ENCODE peak calls at places on chromosome 12, in six cellular contexts. R, E, A, Z, H and J are unnamed samples.

GRCh38 chr12:92158711-92159534 is 13.3 kb upstream of the BTG1 start:
- DNase-seq in R (no peak), E (no peak), A (no peak), Z (no peak), H (no peak), J (no peak)

GRCh38 chr12:53492830-53493609 is 6.2 kb downstream of the MAP3K12 start:
- DNase-seq in R (peak; percentile 94), E (peak; percentile 95), A (peak; percentile 86), Z (peak; percentile 96), H (peak; percentile 94), J (peak; percentile 96)

GRCh38 chr12:49793620-49794019 is 34.6 kb downstream of the NCKAP5L start:
- DNase-seq in R (no peak), E (no peak), A (no peak), Z (no peak), H (no peak), J (no peak)

GRCh38 chr12:47534695-47535094 is 171.1 kb downstream of the RPAP3 start:
- DNase-seq in R (no peak), E (no peak), A (no peak), Z (no peak), H (no peak), J (no peak)

GRCh38 chr12:28209782-28210181 is 19.5 kb downstream of the CCDC91 start:
- DNase-seq in R (no peak), E (no peak), A (no peak), Z (no peak), H (no peak), J (no peak)

GRCh38 chr12:13152756-13153155 is 43.8 kb upstream of the EMP1 start:
- DNase-seq in R (no peak), E (no peak), A (no peak), Z (no peak), H (no peak), J (no peak)

GRCh38 chr12:57626111-57626928 is 6.7 kb downstream of the B4GALNT1 start:
- DNase-seq in R (no peak), E (no peak), A (no peak), Z (no peak), H (no peak), J (no peak)

GRCh38 chr12:53869500-53869899 is 69.1 kb upstream of the HOXC13 start:
- DNase-seq in R (no peak), E (no peak), A (no peak), Z (no peak), H (no peak), J (no peak)

GRCh38 chr12:82326905-82327503 is 31.2 kb downstream of the CCDC59 start:
- DNase-seq in R (no peak), E (no peak), A (no peak), Z (no peak), H (no peak), J (no peak)

GRCh38 chr12:92764820-92765219 is 62.0 kb downstream of the PLEKHG7 start:
- DNase-seq in R (no peak), E (no peak), A (no peak), Z (no peak), H (no peak), J (no peak)

GRCh38 chr12:94589591-94590001 is 60.8 kb downstream of the TMCC3 start:
- DNase-seq in R (no peak), E (no peak), A (no peak), Z (no peak), H (no peak), J (no peak)

GRCh38 chr12:132043770-132044467 is 94.2 kb downstream of the EP400 start:
- DNase-seq in R (no peak), E (no peak), A (no peak), Z (no peak), H (no peak), J (no peak)

GRCh38 chr12:16168078-16168477 is 109.4 kb downstream of the SLC15A5 start:
- DNase-seq in R (no peak), E (no peak), A (no peak), Z (no peak), H (no peak), J (no peak)

GRCh38 chr12:42475055-42475454 is 114.5 kb downstream of the PRICKLE1 start:
- DNase-seq in R (no peak), E (no peak), A (no peak), Z (no peak), H (no peak), J (no peak)

GRCh38 chr12:86698581-86698980 is 442.4 kb upstream of the MGAT4C start:
- DNase-seq in R (no peak), E (no peak), A (no peak), Z (no peak), H (no peak), J (no peak)

GRCh38 chr12:49330631-49331359 is 6.2 kb downstream of the C1QL4 start:
- DNase-seq in R (no peak), E (no peak), A (no peak), Z (no peak), H (no peak), J (no peak)

GRCh38 chr12:115000038-115000437 is 316.1 kb upstream of the TBX3 start:
- DNase-seq in R (no peak), E (no peak), A (no peak), Z (no peak), H (no peak), J (no peak)

GRCh38 chr12:62468394-62468793 is 1.8 kb downstream of the MON2 start:
- DNase-seq in R (no peak), E (no peak), A (no peak), Z (no peak), H (no peak), J (no peak)

GRCh38 chr12:72632286-72632685 is 360.1 kb downstream of the TRHDE start:
- DNase-seq in R (no peak), E (no peak), A (no peak), Z (no peak), H (no peak), J (no peak)

GRCh38 chr12:119178544-119179334 is at the start of gene HSPB8:
- DNase-seq in R (peak; percentile 96), E (peak; percentile 78), A (no peak), Z (peak; percentile 69), H (peak; percentile 94), J (peak; percentile 98)

GRCh38 chr12:110689002-110689600 is at the start of gene HVCN1:
- DNase-seq in R (peak; percentile 77), E (no peak), A (peak; percentile 53), Z (peak; percentile 13), H (peak; percentile 56), J (peak; percentile 47)

GRCh38 chr12:122873540-122873939 is 22.4 kb downstream of the VPS37B start:
- DNase-seq in R (no peak), E (no peak), A (peak; percentile 19), Z (no peak), H (no peak), J (peak; percentile 2)

GRCh38 chr12:94305293-94305957 is 154.2 kb downstream of the CEP83 start:
- DNase-seq in R (no peak), E (no peak), A (no peak), Z (no peak), H (no peak), J (no peak)

GRCh38 chr12:105365231-105365630 is 34.7 kb downstream of the C12orf75 start:
- DNase-seq in R (no peak), E (no peak), A (no peak), Z (no peak), H (no peak), J (no peak)

GRCh38 chr12:92601680-92602079 is 101.1 kb upstream of the PLEKHG7 start:
- DNase-seq in R (no peak), E (no peak), A (no peak), Z (no peak), H (no peak), J (no peak)

GRCh38 chr12:24537241-24537860 is 411.6 kb downstream of the BCAT1 start:
- DNase-seq in R (no peak), E (no peak), A (no peak), Z (no peak), H (no peak), J (no peak)

GRCh38 chr12:24533953-24534352 is 414.9 kb downstream of the BCAT1 start:
- DNase-seq in R (no peak), E (no peak), A (no peak), Z (no peak), H (no peak), J (no peak)

GRCh38 chr12:24535334-24536019 is 413.4 kb downstream of the BCAT1 start:
- DNase-seq in R (no peak), E (no peak), A (no peak), Z (no peak), H (no peak), J (no peak)

GRCh38 chr12:24530689-24531088 is 418.2 kb downstream of the BCAT1 start:
- DNase-seq in R (no peak), E (no peak), A (no peak), Z (no peak), H (no peak), J (no peak)

GRCh38 chr12:24534632-24535031 is 414.3 kb downstream of the BCAT1 start:
- DNase-seq in R (peak; percentile 68), E (no peak), A (no peak), Z (no peak), H (no peak), J (peak; percentile 9)
- TF ChIP-seq CTCF in R (no peak), E (no peak), A (no peak), Z (no peak), H (no peak), J (no peak)

DNA sequence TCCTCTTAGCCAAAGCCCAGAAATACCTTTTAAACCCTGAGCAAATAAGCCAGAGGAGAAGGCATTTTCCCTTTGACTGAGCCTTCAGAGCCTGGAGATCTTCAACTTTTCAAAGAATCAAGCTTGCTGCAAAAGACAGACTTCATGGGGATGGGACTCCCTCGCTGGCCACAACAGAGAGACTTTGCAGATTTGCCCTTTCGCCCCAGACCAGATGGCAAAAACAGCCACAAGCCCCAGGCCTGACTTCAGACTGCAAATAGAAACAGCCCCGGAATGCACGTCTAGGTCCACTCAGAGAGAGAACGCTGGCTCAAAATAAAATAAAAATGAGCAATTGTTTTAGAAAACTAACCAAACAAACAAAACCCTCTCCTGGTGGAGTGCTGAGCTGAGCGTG is 114.6 kb upstream of the MED13L start:
- DNase-seq in R (no peak), E (no peak), A (no peak), Z (no peak), H (no peak), J (no peak)
- H3K27ac ChIP-seq in R (no peak overlapping the region), E (no peak overlapping the region), A (no peak overlapping the region), Z (no peak overlapping the region), H (no peak overlapping the region), J (no peak overlapping the region)

DNA sequence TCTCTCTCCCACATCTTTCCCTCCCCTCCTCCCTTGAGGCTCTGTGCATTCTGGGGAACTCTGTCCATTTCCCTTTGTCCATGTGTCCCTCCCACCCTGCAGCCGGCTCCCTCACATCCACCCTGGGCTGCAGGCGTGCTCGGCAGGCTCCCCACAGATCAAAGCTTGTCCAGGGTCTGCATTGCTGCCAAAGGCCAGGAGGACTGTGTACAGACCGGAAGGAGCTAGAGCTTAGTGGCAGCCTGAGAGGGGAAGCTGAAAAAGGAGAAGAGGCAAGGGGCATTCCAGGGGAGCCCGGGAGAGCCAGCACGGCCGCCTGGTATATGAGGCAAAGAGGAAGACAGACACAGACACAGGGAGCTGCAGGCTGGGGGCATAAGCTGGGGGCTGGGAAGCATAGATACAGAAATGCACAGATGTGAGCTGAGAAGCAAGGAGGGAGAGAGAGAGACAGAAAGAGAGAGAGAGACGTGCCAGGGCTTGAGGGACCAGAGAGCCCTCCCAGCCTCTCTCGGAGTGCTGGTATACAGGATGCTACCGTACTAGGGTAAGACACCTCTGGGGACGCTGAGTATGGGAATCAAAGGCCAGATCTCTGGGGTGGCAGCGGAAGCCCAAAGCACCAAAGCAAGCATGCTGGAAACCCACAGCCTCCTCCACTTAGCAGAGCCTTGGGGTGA is 3.3 kb downstream of the CD4 start:
- DNase-seq in R (peak; percentile 61), E (no peak), A (peak; percentile 62), Z (no peak), H (no peak), J (no peak)
- TF ChIP-seq CTCF in R (no peak), E (no peak), A (no peak), Z (no peak), H (no peak), J (no peak)

GRCh38 chr12:8493084-8493483 is 20.2 kb upstream of the CLEC4D start:
- DNase-seq in R (no peak), E (no peak), A (no peak), Z (no peak), H (no peak), J (no peak)

GRCh38 chr12:8491848-8492530 is 21.3 kb upstream of the CLEC4D start:
- DNase-seq in R (no peak), E (no peak), A (no peak), Z (no peak), H (no peak), J (no peak)
- H3K27ac ChIP-seq in R (no peak overlapping the region), E (no peak overlapping the region), A (no peak overlapping the region), Z (no peak overlapping the region), H (no peak overlapping the region), J (no peak overlapping the region)